ENCODE peak calls at places on chromosome 10, in seven cellular contexts. R is endothelial cell of umbilical vein, S is adrenal gland, Z is ovary, O is IMR-90, K is A549, U is HCT116. P is an unnamed sample. For H3K4me1, the result is how much of the 10 kb centered on the place peaks cover.

GRCh38 chr10:110239892-110240291 is 32.5 kb downstream of the MXI1 start:
- DNase-seq in R (no peak), S (no peak), Z (no peak), O (no peak), K (no peak), U (no peak), P (no peak)

GRCh38 chr10:60654813-60655464 is 123.3 kb upstream of the CDK1 start:
- DNase-seq in R (no peak), S (no peak), Z (no peak), O (peak), K (no peak), U (peak), P (no peak)

GRCh38 chr10:95414844-95415545 is 124.2 kb upstream of the PDLIM1 start:
- DNase-seq in R (no peak), S (no peak), Z (no peak), O (no peak), K (no peak), U (no peak), P (no peak)

GRCh38 chr10:103661198-103661950 is 167.9 kb downstream of the NEURL1 start:
- DNase-seq in R (no peak), S (peak), Z (peak), O (peak), K (no peak), U (no peak), P (peak)

GRCh38 chr10:60816624-60817023 is 38.3 kb downstream of the CDK1 start:
- DNase-seq in R (peak), S (peak), Z (peak), O (peak), K (peak), U (peak), P (no peak)

GRCh38 chr10:80136134-80136571 is 3.6 kb downstream of the PLAC9 start:
- DNase-seq in R (peak), S (peak), Z (peak), O (peak), K (no peak), U (no peak), P (no peak)

GRCh38 chr10:4656576-4657194 is 169.3 kb upstream of the AKR1E2 start:
- DNase-seq in R (peak), S (peak), Z (peak), O (peak), K (peak), U (peak), P (no peak)

GRCh38 chr10:125155101-125155500 is 5.3 kb downstream of the CTBP2 start:
- DNase-seq in R (peak), S (no peak), Z (no peak), O (no peak), K (no peak), U (no peak), P (no peak)

GRCh38 chr10:15436696-15437095 is 65.6 kb upstream of the FAM171A1 start:
- DNase-seq in R (no peak), S (no peak), Z (no peak), O (peak), K (no peak), U (no peak), P (no peak)

GRCh38 chr10:109892885-109893284 is 30.4 kb downstream of the XPNPEP1 start:
- DNase-seq in R (no peak), S (peak), Z (no peak), O (no peak), K (no peak), U (no peak), P (no peak)

GRCh38 chr10:25704622-25705021 is 229.4 kb upstream of the MYO3A start:
- DNase-seq in R (no peak), S (no peak), Z (no peak), O (no peak), K (no peak), U (no peak), P (no peak)

GRCh38 chr10:119090968-119091367 is 10.4 kb upstream of the EIF3A start:
- DNase-seq in R (no peak), S (no peak), Z (no peak), O (peak), K (no peak), U (peak), P (no peak)

GRCh38 chr10:75399461-75400162 is 2.0 kb downstream of the ZNF503 start:
- DNase-seq in R (peak), S (peak), Z (peak), O (peak), K (peak), U (no peak), P (no peak)

GRCh38 chr10:79072041-79072441 is 3.3 kb downstream of the ZMIZ1 start:
- DNase-seq in R (peak), S (no peak), Z (no peak), O (peak), K (no peak), U (no peak), P (no peak)

GRCh38 chr10:102157224-102157623 is 5.0 kb downstream of the NOLC1 start:
- DNase-seq in R (no peak), S (no peak), Z (no peak), O (no peak), K (no peak), U (no peak), P (no peak)

GRCh38 chr10:110353244-110354119 is 48.8 kb upstream of the SMNDC1 start:
- DNase-seq in R (peak), S (peak), Z (no peak), O (peak), K (peak), U (peak), P (no peak)

GRCh38 chr10:96512997-96513685 is 585 bp downstream of the TLL2 start:
- DNase-seq in R (peak), S (no peak), Z (peak), O (peak), K (peak), U (no peak), P (no peak)

GRCh38 chr10:32454148-32454547 is 8.2 kb downstream of the CCDC7 start:
- DNase-seq in R (no peak), S (peak), Z (no peak), O (peak), K (no peak), U (no peak), P (no peak)

GRCh38 chr10:50312464-50313437 is 61.4 kb upstream of the ASAH2 start:
- DNase-seq in R (no peak), S (no peak), Z (no peak), O (peak), K (no peak), U (no peak), P (no peak)

GRCh38 chr10:110600487-110601101 is 33.1 kb downstream of the SMC3 start:
- DNase-seq in R (peak), S (peak), Z (no peak), O (peak), K (peak), U (peak), P (no peak)

GRCh38 chr10:31522820-31523219 is 203.8 kb downstream of the ZEB1 start:
- DNase-seq in R (no peak), S (no peak), Z (no peak), O (no peak), K (no peak), U (no peak), P (no peak)

GRCh38 chr10:30783939-30784500 is 154.5 kb upstream of the LYZL2 start:
- DNase-seq in R (peak), S (peak), Z (peak), O (peak), K (peak), U (peak), P (peak)

GRCh38 chr10:3395487-3395886 is 222.9 kb upstream of the PITRM1 start:
- DNase-seq in R (no peak), S (no peak), Z (no peak), O (no peak), K (no peak), U (no peak), P (peak)

GRCh38 chr10:75922435-75922834 is 491.0 kb downstream of the LRMDA start:
- DNase-seq in R (no peak), S (no peak), Z (no peak), O (peak), K (no peak), U (no peak), P (no peak)

GRCh38 chr10:101558206-101558605 is 29.9 kb downstream of the POLL start:
- DNase-seq in R (no peak), S (no peak), Z (no peak), O (no peak), K (no peak), U (no peak), P (peak)

GRCh38 chr10:36676321-36677169 is 448.9 kb upstream of the ANKRD30A start:
- DNase-seq in R (no peak), S (no peak), Z (no peak), O (peak), K (no peak), U (no peak), P (no peak)

GRCh38 chr10:37812290-37812689 is 45.1 kb downstream of the ZNF248 start:
- DNase-seq in R (no peak), S (no peak), Z (no peak), O (no peak), K (no peak), U (no peak), P (no peak)

GRCh38 chr10:16987129-16987670 is 142.4 kb downstream of the CUBN start:
- DNase-seq in R (peak), S (no peak), Z (no peak), O (peak), K (no peak), U (no peak), P (no peak)

GRCh38 chr10:30915141-30915540 is 116.5 kb downstream of the ZNF438 start:
- DNase-seq in R (no peak), S (no peak), Z (no peak), O (peak), K (no peak), U (no peak), P (no peak)

GRCh38 chr10:117312430-117312829 is 62.8 kb downstream of the PDZD8 start:
- DNase-seq in R (no peak), S (no peak), Z (no peak), O (no peak), K (no peak), U (no peak), P (no peak)

GRCh38 chr10:94027197-94027596 is 33.5 kb downstream of the PLCE1 start:
- DNase-seq in R (no peak), S (no peak), Z (no peak), O (peak), K (no peak), U (no peak), P (no peak)

GRCh38 chr10:100359030-100359432 is 12.0 kb downstream of the SCD start:
- DNase-seq in R (peak), S (no peak), Z (no peak), O (no peak), K (no peak), U (no peak), P (no peak)

GRCh38 chr10:47137311-47137851 is 162.6 kb upstream of the GDF10 start:
- DNase-seq in R (no peak), S (no peak), Z (no peak), O (peak), K (peak), U (peak), P (peak)

GRCh38 chr10:68087338-68088029 is 12.4 kb upstream of the HERC4 start:
- DNase-seq in R (no peak), S (no peak), Z (no peak), O (no peak), K (peak), U (no peak), P (no peak)

GRCh38 chr10:59304521-59305097 is 57.7 kb downstream of the FAM13C start:
- DNase-seq in R (no peak), S (no peak), Z (no peak), O (no peak), K (no peak), U (no peak), P (no peak)

GRCh38 chr10:77350711-77351119 is 286.9 kb downstream of the KCNMA1 start:
- DNase-seq in R (peak), S (peak), Z (no peak), O (peak), K (peak), U (peak), P (no peak)

GRCh38 chr10:96287392-96288105 is 16.2 kb upstream of the BLNK start:
- DNase-seq in R (no peak), S (no peak), Z (no peak), O (no peak), K (no peak), U (no peak), P (no peak)

GRCh38 chr10:119535310-119535709 is 7.2 kb downstream of the RGS10 start:
- DNase-seq in R (no peak), S (no peak), Z (no peak), O (peak), K (no peak), U (no peak), P (no peak)

GRCh38 chr10:42875792-42876191 is 93.2 kb downstream of the BMS1 start:
- DNase-seq in R (no peak), S (peak), Z (no peak), O (peak), K (no peak), U (no peak), P (peak)
- TF ChIP-seq POLR2A in R (no peak), S (no peak), Z (no peak), O (no peak), K (no peak), U (no peak), P (no peak)

DNA sequence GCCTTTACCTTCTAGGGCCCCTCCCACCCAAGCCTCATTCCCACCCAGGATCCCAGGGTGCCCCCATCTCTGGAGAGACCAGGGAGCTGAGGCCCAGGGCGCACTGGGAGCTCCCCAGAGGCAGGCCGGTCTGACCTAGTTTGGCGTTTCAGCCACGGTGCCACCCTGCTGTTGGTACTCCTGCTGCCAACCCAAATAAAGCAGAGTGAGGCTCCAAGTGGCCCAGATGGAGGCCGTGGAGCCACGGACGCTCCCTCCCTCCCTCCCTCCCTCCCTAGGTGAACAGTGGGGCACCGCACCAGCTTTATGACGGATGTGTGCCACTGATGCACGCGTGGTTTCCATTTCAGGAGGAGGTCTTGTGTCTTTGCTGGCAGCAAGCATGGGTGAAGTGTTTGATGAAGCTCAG is 1.8 kb downstream of the INPP5A start:
- DNase-seq in R (no peak), S (peak), Z (peak), O (no peak), K (no peak), U (no peak), P (no peak)
- H3K4me1 ChIP-seq in R (under half), S (half or more), Z (under half), O (under half), K (under half), U (under half), P (half or more)

DNA sequence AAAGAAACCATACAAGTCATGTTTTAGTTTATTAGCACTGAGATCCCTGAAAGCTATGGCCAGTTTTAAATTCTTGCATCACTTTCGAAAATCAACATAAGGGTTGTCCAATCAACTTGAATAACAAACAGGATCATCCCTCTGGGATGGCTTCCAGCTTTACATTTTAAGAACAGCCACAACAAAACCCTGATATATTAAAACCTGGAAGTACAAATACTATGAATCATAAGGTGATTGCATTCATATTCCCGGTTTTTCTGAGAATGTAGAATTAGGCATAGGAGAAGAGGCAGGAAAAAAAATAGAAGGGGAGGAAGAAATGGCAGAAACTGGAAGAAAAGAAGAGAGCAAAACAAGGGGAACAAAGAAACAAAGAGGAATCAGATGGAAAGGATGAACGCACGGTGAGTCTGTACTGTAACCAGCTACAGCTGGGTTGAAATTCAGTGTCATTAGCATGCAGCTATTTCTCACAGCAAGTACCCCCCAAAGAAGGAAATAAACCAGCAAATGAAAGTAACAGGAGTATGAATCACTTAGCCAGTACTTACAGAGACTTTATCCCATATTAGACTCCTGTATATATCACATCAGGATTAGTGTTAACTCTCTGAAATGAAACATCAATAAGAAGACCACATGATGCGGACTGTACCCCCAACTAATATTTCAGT is 301.4 kb downstream of the RNLS start:
- DNase-seq in R (peak), S (no peak), Z (no peak), O (peak), K (no peak), U (no peak), P (no peak)
- H3K27ac ChIP-seq in R (no peak), S (no peak), Z (no peak), O (peak), K (peak), U (no peak), P (no peak)

DNA sequence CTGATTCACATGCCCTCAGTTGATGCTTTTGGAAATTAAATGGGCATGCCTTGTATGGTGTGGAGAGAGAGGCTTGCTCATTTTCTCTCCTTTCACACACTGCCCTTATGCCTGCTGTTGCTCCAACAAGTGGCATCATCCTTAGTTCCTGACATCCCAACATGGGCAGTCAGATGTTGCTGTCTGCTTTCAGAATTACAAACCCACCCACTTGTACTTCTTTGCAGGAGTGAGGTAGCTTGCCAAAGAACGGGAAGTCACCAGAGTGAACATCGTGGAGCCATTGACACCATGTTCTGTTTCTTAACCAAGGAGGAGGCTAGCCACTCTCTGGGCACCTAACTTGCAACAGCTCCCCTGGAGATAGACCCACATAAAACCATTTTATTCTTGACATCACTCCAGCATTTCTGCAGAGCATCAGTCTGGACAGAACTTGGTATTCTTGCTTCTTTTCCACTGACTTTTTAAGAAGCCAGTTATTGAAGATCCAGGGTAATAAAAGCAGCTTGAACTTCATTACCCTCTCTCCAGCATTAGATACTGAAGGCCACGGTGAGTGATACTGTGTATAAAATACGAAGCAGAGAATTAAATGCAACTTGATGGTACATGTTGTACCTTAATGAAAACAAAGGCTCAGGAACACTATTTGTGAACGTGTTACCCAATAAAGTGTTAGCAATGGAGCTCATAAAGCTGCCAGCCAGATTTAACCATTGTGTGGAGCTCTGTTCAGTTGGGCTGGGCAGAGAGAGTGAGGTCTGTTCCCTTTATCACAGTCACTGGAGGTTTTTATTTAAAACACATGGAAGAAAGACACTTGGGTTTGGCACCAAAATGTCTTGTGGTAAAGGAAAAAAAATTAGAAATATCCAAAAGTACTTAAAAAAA is 195.8 kb upstream of the HABP2 start:
- DNase-seq in R (no peak), S (no peak), Z (no peak), O (no peak), K (no peak), U (no peak), P (no peak)
- TF ChIP-seq POLR2A in R (no peak), S (no peak), Z (no peak), O (no peak), K (no peak), U (no peak), P (no peak)

DNA sequence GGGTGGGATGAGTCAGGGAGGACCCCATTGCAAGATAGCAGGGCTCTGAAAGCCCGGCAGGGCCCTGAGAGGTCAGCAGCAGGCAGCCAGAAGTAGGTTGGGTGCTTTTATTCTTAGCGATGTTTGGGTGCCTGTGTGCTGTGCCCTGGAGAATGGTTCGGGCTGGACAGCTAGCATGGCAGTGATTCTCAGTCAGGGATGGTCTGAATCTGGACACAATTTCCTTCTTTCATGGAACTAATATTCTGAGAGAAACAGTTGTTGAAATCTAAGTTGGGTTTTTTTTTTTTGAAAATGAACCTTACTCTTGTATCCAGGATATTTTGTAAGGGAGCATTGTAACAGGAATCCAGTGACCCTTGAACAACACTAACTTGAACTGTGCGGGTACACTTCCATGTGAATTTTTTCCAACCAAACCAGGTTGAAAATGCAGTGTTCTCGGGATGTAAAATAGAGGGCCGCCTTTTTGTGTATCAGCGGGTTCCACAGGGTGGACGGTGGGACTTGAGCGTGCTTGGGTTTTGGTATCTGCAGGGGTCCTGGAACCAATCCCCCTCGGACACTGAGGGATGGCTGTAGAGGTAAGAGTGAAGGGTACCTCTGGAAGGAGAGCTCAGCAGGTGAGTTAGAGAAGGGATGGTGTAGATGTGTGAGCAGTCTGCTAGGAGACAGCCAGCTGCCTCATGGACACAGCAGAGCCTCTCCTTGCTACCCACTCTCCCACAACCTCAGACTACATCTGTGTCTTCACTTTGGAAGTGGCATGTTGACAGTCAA is 12.5 kb downstream of the CCNY start:
- DNase-seq in R (no peak), S (no peak), Z (no peak), O (no peak), K (no peak), U (no peak), P (no peak)
- H3K4me1 ChIP-seq in R (under half), S (under half), Z (under half), O (under half), K (under half), U (under half), P (half or more)

GRCh38 chr10:7872041-7872442 is 53.7 kb downstream of the TAF3 start:
- DNase-seq in R (peak), S (no peak), Z (no peak), O (peak), K (peak), U (peak), P (no peak)
- H3K27ac ChIP-seq in R (no peak), S (no peak), Z (no peak), O (no peak), K (peak), U (no peak), P (no peak)

P was measured in esophagus muscularis mucosa.